ENCODE peak calls at places on chromosomes 12 and 14, in seven cellular contexts. T is cardiac muscle cell, F is left lung, G is ascending aorta, V is tibial artery, I is heart right ventricle, K is heart left ventricle. C is an unnamed sample.

GRCh38 chr12:26271024-26271423 is 75.7 kb downstream of the SSPN start:
- DNase-seq in K (no peak), T (no peak), V (no peak), I (no peak), G (no peak), F (no peak), C (no peak)

GRCh38 chr14:100213956-100214767 is 24.8 kb upstream of the YY1 start:
- DNase-seq in I (peak), F (peak), T (peak), K (peak), V (peak), G (no peak), C (peak)

GRCh38 chr12:70427611-70428010 is 61.5 kb downstream of the KCNMB4 start:
- DNase-seq in T (no peak), F (no peak), G (no peak), I (no peak), K (no peak), V (no peak), C (no peak)

GRCh38 chr14:90042587-90043252 is 19.1 kb upstream of the KCNK13 start:
- DNase-seq in K (no peak), V (no peak), G (no peak), F (no peak), I (no peak), T (no peak), C (no peak)

GRCh38 chr12:131895640-131896079 is 1.2 kb downstream of the ULK1 start:
- DNase-seq in V (no peak), T (no peak), K (no peak), I (no peak), F (no peak), G (no peak), C (no peak)

GRCh38 chr14:89425931-89426330 is 8.9 kb upstream of the FOXN3 start:
- DNase-seq in F (no peak), G (no peak), I (no peak), T (no peak), V (peak), K (no peak), C (no peak)

GRCh38 chr12:30687265-30687986 is 8.2 kb downstream of the IPO8 start:
- DNase-seq in V (no peak), G (no peak), I (no peak), T (no peak), K (no peak), F (no peak), C (no peak)

GRCh38 chr12:58887071-58887470 is 33.2 kb downstream of the LRIG3 start:
- DNase-seq in K (no peak), G (no peak), V (no peak), I (no peak), T (no peak), F (no peak), C (no peak)

GRCh38 chr12:132695431-132695830 is 8.0 kb downstream of the PXMP2 start:
- DNase-seq in K (peak), T (no peak), V (no peak), F (peak), I (peak), G (no peak), C (no peak)

GRCh38 chr12:47686645-47687240 is 19.1 kb downstream of the RPAP3 start:
- DNase-seq in G (no peak), F (no peak), I (no peak), T (peak), V (no peak), K (no peak), C (no peak)

GRCh38 chr12:51976376-51977160 is 25.1 kb downstream of the ACVR1B start:
- DNase-seq in I (no peak), G (no peak), F (no peak), K (no peak), T (peak), V (no peak), C (no peak)

GRCh38 chr12:112353389-112353788 is 28.8 kb downstream of the HECTD4 start:
- DNase-seq in G (no peak), F (no peak), K (no peak), I (no peak), V (no peak), T (no peak), C (no peak)

GRCh38 chr12:38904932-38905479 is 385 bp downstream of the CPNE8 start:
- DNase-seq in I (peak), G (peak), T (no peak), F (peak), V (peak), K (peak), C (peak)

GRCh38 chr12:56129210-56129691 is 1.2 kb downstream of the ESYT1 start:
- DNase-seq in T (peak), V (peak), G (no peak), I (peak), F (peak), K (peak), C (no peak)

GRCh38 chr12:76637807-76638206 is 78.2 kb upstream of the OSBPL8 start:
- DNase-seq in F (no peak), I (no peak), K (no peak), T (no peak), V (no peak), G (no peak), C (no peak)

GRCh38 chr14:99756796-99757195 is 36.4 kb upstream of the EML1 start:
- DNase-seq in F (no peak), K (no peak), V (peak), I (no peak), G (no peak), T (no peak), C (no peak)

GRCh38 chr12:2409656-2410265 is 357.0 kb downstream of the CACNA1C start:
- DNase-seq in I (no peak), T (no peak), K (no peak), G (no peak), F (no peak), V (peak), C (no peak)

GRCh38 chr12:52347016-52347415 is 20.3 kb downstream of the KRT85 start:
- DNase-seq in F (no peak), K (no peak), V (peak), T (no peak), I (no peak), G (no peak), C (no peak)

GRCh38 chr12:117724545-117724944 is 244.2 kb downstream of the KSR2 start:
- DNase-seq in G (no peak), K (no peak), V (no peak), T (no peak), F (no peak), I (no peak), C (no peak)

GRCh38 chr14:71261206-71261605 is 353.9 kb downstream of the PCNX1 start:
- DNase-seq in V (no peak), G (no peak), K (no peak), F (no peak), I (no peak), T (no peak), C (no peak)

GRCh38 chr12:45580570-45580969 is 148.9 kb upstream of the ARID2 start:
- DNase-seq in F (no peak), K (no peak), G (no peak), V (no peak), I (no peak), T (no peak), C (no peak)

GRCh38 chr12:14885718-14886201 is at the start of gene MGP:
- DNase-seq in T (no peak), I (no peak), G (peak), F (no peak), V (peak), K (peak), C (no peak)

GRCh38 chr14:61542848-61543790 is 152.2 kb upstream of the HIF1A start:
- DNase-seq in F (no peak), K (no peak), T (no peak), I (no peak), V (no peak), G (no peak), C (no peak)

GRCh38 chr12:53427905-53428594 is 4.4 kb downstream of the AMHR2 start:
- DNase-seq in T (no peak), F (no peak), I (no peak), V (no peak), K (no peak), G (no peak), C (no peak)

DNA sequence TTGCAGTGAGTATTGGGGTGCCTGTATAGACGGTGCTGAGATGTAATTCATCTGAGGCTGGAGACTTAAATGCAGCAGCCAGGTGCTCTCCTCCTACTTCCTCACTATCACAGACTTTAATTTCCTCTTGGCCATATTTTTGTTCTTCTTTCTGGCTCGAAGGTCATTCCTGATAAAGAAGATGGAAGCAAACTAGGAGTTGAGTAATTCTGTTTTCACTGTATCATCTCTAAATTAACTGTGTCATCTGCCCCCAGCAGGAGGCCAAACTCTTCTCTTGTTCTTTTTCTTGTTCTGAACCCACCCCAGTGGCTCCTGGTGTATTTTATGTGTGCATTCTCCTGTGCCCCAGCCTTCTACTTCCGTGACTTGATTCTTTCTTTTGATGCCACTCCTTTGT is 141.7 kb upstream of the ARHGAP5 start:
- DNase-seq in F (no peak), K (no peak), T (no peak), G (no peak), I (no peak), V (no peak), C (no peak)
- TF ChIP-seq CTCF in F (no peak), K (no peak), T (no peak), G (no peak), I (no peak), V (no peak), C (no peak)

DNA sequence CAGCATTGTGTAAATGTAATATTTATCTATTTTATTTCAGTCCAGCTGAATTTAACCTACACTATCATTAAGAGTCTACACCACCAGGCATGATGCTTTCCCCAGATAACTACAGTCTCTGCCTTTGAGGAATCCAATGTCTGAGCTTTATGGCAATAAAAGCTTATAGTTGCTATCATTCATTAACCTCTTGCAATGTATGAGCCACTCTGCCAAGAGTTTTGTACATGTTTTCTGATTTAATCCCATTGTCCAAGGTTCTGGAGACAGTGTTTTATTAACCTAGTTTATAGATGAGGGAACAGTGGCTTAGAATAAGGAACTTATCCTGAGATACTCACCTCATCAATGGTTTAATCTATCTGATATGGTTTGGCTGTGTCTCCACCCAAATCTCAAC is 17.1 kb upstream of the KITLG start:
- DNase-seq in T (no peak), G (no peak), K (no peak), V (no peak), I (no peak), F (no peak), C (no peak)
- TF ChIP-seq CTCF in T (no peak), G (no peak), K (no peak), V (no peak), I (no peak), F (no peak), C (no peak)

GRCh38 chr12:71439613-71440392 is at the start of gene LGR5:
- DNase-seq in I (peak), G (no peak), T (peak), F (peak), K (peak), V (peak), C (peak)
- TF ChIP-seq CTCF in I (no peak), G (no peak), T (no peak), F (no peak), K (no peak), V (no peak), C (no peak)

GRCh38 chr12:32087301-32087700 is 19.3 kb upstream of the BICD1 start:
- DNase-seq in I (no peak), F (no peak), T (no peak), G (no peak), V (no peak), K (no peak), C (no peak)

GRCh38 chr12:32084017-32084688 is 22.5 kb upstream of the BICD1 start:
- DNase-seq in T (no peak), K (no peak), V (no peak), F (no peak), G (no peak), I (no peak), C (no peak)

GRCh38 chr12:32083489-32083888 is 23.2 kb upstream of the BICD1 start:
- DNase-seq in V (no peak), K (no peak), F (no peak), T (no peak), G (no peak), I (no peak), C (no peak)

GRCh38 chr12:32080435-32080834 is 26.2 kb upstream of the BICD1 start:
- DNase-seq in T (peak), V (no peak), I (no peak), K (no peak), F (no peak), G (no peak), C (no peak)

DNA sequence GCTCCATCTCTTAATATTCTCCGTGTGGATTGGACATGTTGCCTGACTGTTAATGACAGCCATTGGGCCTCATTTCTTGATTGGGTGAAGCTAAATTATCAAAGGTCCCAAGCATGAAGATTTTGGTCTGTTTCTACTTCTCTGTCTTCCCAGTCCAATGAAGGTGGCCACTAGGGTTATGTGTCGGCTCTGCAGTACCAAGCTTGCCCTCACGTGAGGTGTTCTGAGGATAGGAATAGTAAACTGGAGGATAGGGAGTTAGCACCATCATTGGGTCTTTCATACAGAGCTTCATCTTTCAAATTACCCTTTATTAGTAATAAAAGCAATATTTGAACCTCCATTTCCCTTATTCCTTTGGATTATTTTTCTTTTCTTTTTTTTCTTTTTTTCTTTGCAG is 21.9 kb upstream of the BICD1 start:
- DNase-seq in K (no peak), I (no peak), V (no peak), F (no peak), T (no peak), G (no peak), C (no peak)
- TF ChIP-seq CTCF in K (no peak), I (no peak), V (no peak), F (no peak), T (no peak), G (no peak), C (no peak)

DNA sequence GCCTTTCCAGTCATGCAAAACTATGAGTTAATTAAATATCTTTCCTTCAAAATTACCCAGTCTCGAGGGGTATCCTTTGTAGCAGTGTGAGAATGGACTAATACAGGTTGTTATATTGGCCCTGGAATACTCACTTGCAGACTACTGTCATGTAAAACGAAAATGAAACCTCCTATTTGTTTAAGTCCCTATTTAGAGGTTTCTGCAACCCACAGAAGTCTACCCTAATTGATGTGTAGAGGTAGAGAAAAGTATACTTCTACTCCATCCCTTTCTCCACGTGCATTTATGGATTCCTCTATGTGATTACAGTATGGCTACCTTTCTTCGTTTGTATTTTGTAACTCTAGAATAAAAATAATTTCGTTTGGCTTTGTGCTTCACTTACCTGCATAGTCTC is 371.1 kb downstream of the FSCB start:
- DNase-seq in G (no peak), K (no peak), I (no peak), F (no peak), V (no peak), T (no peak), C (no peak)
- TF ChIP-seq CTCF in G (no peak), K (no peak), I (no peak), F (no peak), V (no peak), T (no peak), C (no peak)

GRCh38 chr14:104091061-104091926 is 5.8 kb downstream of the ASPG start:
- DNase-seq in T (no peak), K (peak), G (no peak), I (peak), V (no peak), F (peak), C (no peak)
- TF ChIP-seq CTCF in T (no peak), K (no peak), G (no peak), I (no peak), V (no peak), F (no peak), C (no peak)

GRCh38 chr12:57176139-57176477 is 28.7 kb upstream of the LRP1-AS start:
- DNase-seq in T (no peak), F (no peak), G (no peak), K (no peak), V (no peak), I (no peak), C (no peak)
- TF ChIP-seq CTCF in T (no peak), F (peak), G (no peak), K (no peak), V (no peak), I (no peak), C (no peak)

DNA sequence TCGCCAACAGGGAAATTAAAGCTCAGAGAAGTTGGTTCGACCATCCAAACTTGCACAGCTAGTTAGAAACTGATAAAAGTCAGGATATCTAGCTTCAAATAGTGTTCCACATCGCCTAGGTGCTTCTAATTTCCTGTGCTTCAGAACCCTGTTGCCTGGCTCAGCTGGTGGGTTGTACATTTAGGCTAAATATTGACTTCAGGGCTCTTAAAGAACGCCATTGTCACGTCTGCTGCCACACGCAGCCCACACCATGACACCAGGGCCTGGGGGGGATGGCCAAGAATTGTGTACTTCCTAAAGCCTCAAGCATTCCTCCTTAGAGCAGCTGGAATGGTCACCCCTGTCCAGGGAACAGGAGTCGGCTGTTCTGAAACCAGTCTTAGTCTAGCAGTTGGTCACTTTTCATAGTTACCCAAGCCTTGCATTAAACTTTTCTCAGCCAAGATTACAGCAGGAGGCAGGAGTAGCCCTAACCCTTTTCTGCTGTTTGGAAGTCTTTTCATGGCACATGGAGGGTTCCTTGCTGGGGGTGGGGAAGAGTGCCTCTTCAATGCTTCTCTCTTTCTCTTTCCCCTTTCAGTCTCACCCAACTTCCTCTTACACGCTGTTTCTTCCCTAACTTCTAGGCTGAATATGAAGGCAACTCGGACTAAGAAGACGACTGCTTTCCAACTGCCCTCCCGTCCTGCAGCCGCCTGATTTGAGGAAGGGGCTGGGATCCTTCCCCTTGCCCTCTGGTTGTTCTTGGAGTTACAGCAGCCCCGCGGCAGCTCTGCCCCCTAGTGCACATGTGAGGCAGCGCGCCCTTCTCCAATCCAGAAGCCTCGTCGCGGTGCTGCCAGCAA is 17.1 kb downstream of the FOS start:
- DNase-seq in K (peak), G (peak), I (peak), T (peak), F (peak), V (peak), C (peak)
- TF ChIP-seq CTCF in K (peak), G (peak), I (peak), T (peak), F (peak), V (peak), C (peak)

C was measured in mesothelial cell of epicardium.